ENCODE peak calls at places on chromosomes 4 and X, in eight cellular contexts. F is PC-9, A is Kasumi-1, T is iris pigment epithelial cell, L is heart left ventricle, I is OCI-LY7, E is H4, R is cardiac muscle cell. B is an unnamed sample.

GRCh38 chr4:41887821-41888699 is 47.2 kb upstream of the TMEM33 start:
- DNase-seq in A (peak), E (peak), R (peak), F (peak), L (no peak), I (peak), T (peak), B (peak)

GRCh38 chrX:41730101-41730500 is 6.1 kb downstream of the GPR82 start:
- DNase-seq in F (no peak), T (peak), A (no peak), L (no peak), E (peak), I (no peak), R (no peak), B (no peak)

GRCh38 chr4:123250843-123251242 is 145.8 kb upstream of the SPRY1 start:
- DNase-seq in A (no peak), L (peak), R (no peak), T (peak), E (no peak), F (no peak), I (no peak), B (no peak)

GRCh38 chr4:113094802-113095201 is 45.3 kb downstream of the ANK2 start:
- DNase-seq in F (no peak), L (no peak), I (peak), T (peak), E (peak), R (no peak), A (peak), B (no peak)

GRCh38 chr4:95059630-95060029 is 301.9 kb downstream of the BMPR1B start:
- DNase-seq in I (no peak), A (no peak), F (no peak), E (no peak), R (no peak), T (peak), L (no peak), B (no peak)

GRCh38 chr4:130073145-130073790 is 977.3 kb downstream of the C4orf33 start:
- DNase-seq in L (no peak), A (no peak), I (no peak), T (no peak), F (no peak), E (no peak), R (no peak), B (no peak)

GRCh38 chr4:27412617-27413016 is 552.0 kb downstream of the STIM2 start:
- DNase-seq in L (no peak), T (no peak), I (no peak), A (no peak), F (no peak), R (no peak), E (no peak), B (no peak)

GRCh38 chr4:147355849-147356248 is 125.0 kb upstream of the EDNRA start:
- DNase-seq in R (no peak), L (no peak), T (peak), A (no peak), F (no peak), E (no peak), I (no peak), B (no peak)

GRCh38 chr4:46648088-46648744 is 258.3 kb upstream of the GABRA2 start:
- DNase-seq in I (peak), R (peak), E (peak), A (peak), F (peak), T (peak), L (no peak), B (peak)

GRCh38 chr4:139720806-139721205 is 55.2 kb downstream of the MGST2 start:
- DNase-seq in F (no peak), A (no peak), T (peak), L (no peak), R (no peak), E (no peak), I (no peak), B (no peak)

GRCh38 chrX:25034889-25035288 is 19.1 kb upstream of the ARX start:
- DNase-seq in R (no peak), E (peak), I (no peak), T (peak), L (no peak), A (no peak), F (no peak), B (no peak)

GRCh38 chrX:106481341-106481740 is 130.4 kb upstream of the RADX start:
- DNase-seq in R (peak), F (peak), I (peak), A (peak), E (peak), L (peak), T (peak), B (peak)

GRCh38 chr4:109298279-109299010 is 4.0 kb downstream of the COL25A1 start:
- DNase-seq in A (peak), R (peak), I (peak), T (peak), L (no peak), E (no peak), F (no peak), B (peak)

GRCh38 chrX:1673337-1673736 is 58.5 kb downstream of the ASMT start:
- DNase-seq in E (peak), L (no peak), R (peak), A (peak), F (no peak), I (peak), T (peak), B (peak)

GRCh38 chr4:58776627-58777026 is 1666.4 kb upstream of the IGFBP7 start:
- DNase-seq in R (no peak), A (no peak), E (peak), L (no peak), F (no peak), T (peak), I (no peak), B (no peak)

GRCh38 chr4:174119818-174120217 is 163.6 kb downstream of the FBXO8 start:
- DNase-seq in F (no peak), A (no peak), E (no peak), L (no peak), T (no peak), I (no peak), R (peak), B (no peak)

GRCh38 chrX:120857240-120857639 is 18.4 kb downstream of the CT47B1 start:
- DNase-seq in E (no peak), T (no peak), L (no peak), I (peak), A (no peak), F (peak), R (no peak), B (no peak)

GRCh38 chrX:64977830-64978229 is 1.6 kb upstream of the ZC4H2 start:
- DNase-seq in T (peak), A (no peak), R (no peak), I (no peak), L (no peak), F (no peak), E (no peak), B (no peak)

GRCh38 chr4:147714575-147715401 is 17.1 kb upstream of the ARHGAP10 start:
- DNase-seq in E (peak), T (peak), I (no peak), L (peak), R (no peak), A (no peak), F (peak), B (no peak)

GRCh38 chr4:158333820-158334219 is 123.5 kb downstream of the TMEM144 start:
- DNase-seq in A (no peak), E (no peak), L (no peak), T (no peak), I (no peak), R (no peak), F (no peak), B (no peak)

GRCh38 chr4:142566780-142567179 is 279.3 kb downstream of the INPP4B start:
- DNase-seq in L (no peak), F (no peak), T (no peak), R (no peak), I (no peak), E (no peak), A (no peak), B (no peak)

GRCh38 chr4:6825403-6825802 is 42.9 kb downstream of the KIAA0232 start:
- DNase-seq in F (no peak), I (no peak), A (no peak), R (no peak), T (no peak), L (no peak), E (no peak), B (no peak)

GRCh38 chr4:14317351-14317750 is 684.9 kb upstream of the CPEB2 start:
- DNase-seq in T (no peak), E (no peak), L (no peak), I (no peak), R (no peak), A (no peak), F (no peak), B (no peak)

GRCh38 chrX:47748576-47748975 is 88.1 kb upstream of the ZNF81 start:
- DNase-seq in T (peak), R (no peak), L (no peak), A (no peak), E (no peak), I (no peak), F (no peak), B (no peak)

GRCh38 chr4:56622176-56622575 is 58.9 kb downstream of the HOPX start:
- DNase-seq in T (no peak), R (no peak), A (no peak), F (no peak), L (no peak), E (no peak), I (no peak), B (no peak)

GRCh38 chr4:138868562-138868961 is 147.0 kb upstream of the NOCT start:
- DNase-seq in A (no peak), T (peak), L (no peak), I (no peak), F (no peak), R (no peak), E (no peak), B (no peak)

GRCh38 chr4:53656421-53656981 is 65.2 kb upstream of the LNX1 start:
- DNase-seq in F (no peak), R (no peak), A (peak), L (no peak), I (no peak), T (peak), E (peak), B (no peak)

GRCh38 chr4:153450545-153450917 is 15.6 kb upstream of the TMEM131L start:
- DNase-seq in E (no peak), L (no peak), R (no peak), I (no peak), T (no peak), A (no peak), F (no peak), B (no peak)